ENCODE peak calls at places on chromosomes 11 and 22, in six cellular contexts. O is H1, Y is HepG2, B is SK-N-SH, Q is K562, Z is GM12878. S is an unnamed sample.

GRCh38 chr11:17076517-17077239 is 789 bp downstream of the RPS13 start:
- DNase-seq in Y (no peak), Q (no peak), O (no peak), B (no peak), Z (no peak), S (peak; percentile 40)

GRCh38 chr11:77144854-77145428 is 16.9 kb downstream of the MYO7A start:
- DNase-seq in Y (peak; percentile 77), B (no peak), O (no peak), Z (no peak), Q (no peak), S (no peak)

GRCh38 chr22:26550498-26551033 is 38.3 kb upstream of the TFIP11 start:
- DNase-seq in O (no peak), Q (no peak), Z (no peak), B (no peak), Y (peak; percentile 17), S (no peak)

GRCh38 chr11:100576044-100577021 is 110.8 kb upstream of the ARHGAP42 start:
- DNase-seq in Z (peak; percentile 9), B (peak; percentile 16), Q (peak; percentile 45), Y (peak; percentile 41), O (no peak), S (peak; percentile 8)

GRCh38 chr11:1760351-1761109 is 3.2 kb downstream of the CTSD start:
- DNase-seq in B (no peak), O (no peak), Y (no peak), Q (no peak), Z (no peak), S (no peak)

GRCh38 chr22:37326726-37327125 is 44.4 kb downstream of the CYTH4 start:
- DNase-seq in Z (no peak), Y (no peak), B (no peak), O (no peak), Q (no peak), S (no peak)

GRCh38 chr11:128587415-128587814 is at the start of gene ETS1:
- DNase-seq in Y (no peak), Z (no peak), O (no peak), B (no peak), Q (no peak), S (no peak)

GRCh38 chr11:114192841-114193389 is 103.3 kb upstream of the NNMT start:
- DNase-seq in O (no peak), Q (no peak), B (no peak), Z (no peak), Y (no peak), S (no peak)

GRCh38 chr22:41862160-41862529 is 29.2 kb downstream of the SREBF2 start:
- DNase-seq in Q (no peak), Z (peak; percentile 83), O (no peak), B (no peak), Y (peak; percentile 39), S (peak; percentile 74)

GRCh38 chr11:40338739-40339138 is 1120.7 kb downstream of the LRRC4C start:
- DNase-seq in Q (no peak), B (no peak), Y (no peak), Z (no peak), O (no peak), S (no peak)

GRCh38 chr11:33742249-33742851 is 6.1 kb upstream of the CD59 start:
- DNase-seq in B (peak; percentile 20), O (no peak), Q (no peak), Y (no peak), Z (no peak), S (no peak)

GRCh38 chr11:60750911-60751310 is 5.8 kb upstream of the MS4A15 start:
- DNase-seq in Z (no peak), B (no peak), Q (no peak), Y (no peak), O (no peak), S (no peak)

GRCh38 chr11:8639655-8640054 is 42.8 kb downstream of the TRIM66 start:
- DNase-seq in Z (no peak), O (no peak), B (peak; percentile 30), Q (no peak), Y (no peak), S (no peak)

GRCh38 chr11:8642226-8642625 is 40.2 kb downstream of the TRIM66 start:
- DNase-seq in Z (no peak), Q (no peak), B (no peak), Y (no peak), O (no peak), S (no peak)

GRCh38 chr11:8640305-8640932 is 42.0 kb downstream of the TRIM66 start:
- DNase-seq in B (no peak), Q (peak; percentile 34), O (no peak), Z (no peak), Y (no peak), S (no peak)

GRCh38 chr11:8638300-8638699 is 44.2 kb downstream of the TRIM66 start:
- DNase-seq in Q (peak; percentile 58), B (no peak), O (no peak), Y (no peak), Z (no peak), S (no peak)

DNA sequence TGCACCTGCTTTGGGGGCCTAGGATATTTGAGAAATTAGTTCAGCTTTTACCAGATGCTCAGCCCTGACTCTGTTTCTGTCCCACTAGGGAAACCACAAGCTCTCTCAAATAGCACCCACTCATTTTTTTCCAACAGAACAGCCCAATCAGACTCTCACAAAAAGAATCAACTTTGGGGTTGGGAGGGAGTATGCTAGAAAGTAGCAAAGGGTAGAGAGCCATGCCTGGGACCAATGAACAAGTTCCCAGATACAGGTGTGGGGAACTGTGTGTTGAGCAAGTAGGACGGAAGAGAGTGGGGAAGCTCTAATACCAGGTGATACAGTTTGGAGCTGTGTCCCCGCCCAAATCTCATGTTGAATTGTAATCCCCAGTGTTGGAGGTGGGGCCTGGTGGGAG is 41.1 kb downstream of the TRIM66 start:
- DNase-seq in Z (no peak), B (no peak), Y (no peak), Q (no peak), O (no peak), S (no peak)
- TF ChIP-seq GABPA in Z (no peak), B (no peak), Y (no peak), Q (no peak), O (no peak), S (no peak)

GRCh38 chr22:48531108-48531507 is 1296.6 kb downstream of the BRD1 start:
- DNase-seq in O (no peak), B (no peak), Q (no peak), Z (no peak), Y (no peak), S (no peak)

GRCh38 chr22:48534395-48534958 is 1293.2 kb downstream of the BRD1 start:
- DNase-seq in O (no peak), Q (no peak), Z (no peak), B (no peak), Y (no peak), S (no peak)

GRCh38 chr22:48530666-48531065 is 1297.0 kb downstream of the BRD1 start:
- DNase-seq in Y (no peak), Z (no peak), Q (no peak), O (no peak), B (no peak), S (no peak)

GRCh38 chr22:48532986-48533385 is 1294.7 kb downstream of the BRD1 start:
- DNase-seq in O (no peak), Y (no peak), Q (no peak), B (no peak), Z (no peak), S (no peak)

DNA sequence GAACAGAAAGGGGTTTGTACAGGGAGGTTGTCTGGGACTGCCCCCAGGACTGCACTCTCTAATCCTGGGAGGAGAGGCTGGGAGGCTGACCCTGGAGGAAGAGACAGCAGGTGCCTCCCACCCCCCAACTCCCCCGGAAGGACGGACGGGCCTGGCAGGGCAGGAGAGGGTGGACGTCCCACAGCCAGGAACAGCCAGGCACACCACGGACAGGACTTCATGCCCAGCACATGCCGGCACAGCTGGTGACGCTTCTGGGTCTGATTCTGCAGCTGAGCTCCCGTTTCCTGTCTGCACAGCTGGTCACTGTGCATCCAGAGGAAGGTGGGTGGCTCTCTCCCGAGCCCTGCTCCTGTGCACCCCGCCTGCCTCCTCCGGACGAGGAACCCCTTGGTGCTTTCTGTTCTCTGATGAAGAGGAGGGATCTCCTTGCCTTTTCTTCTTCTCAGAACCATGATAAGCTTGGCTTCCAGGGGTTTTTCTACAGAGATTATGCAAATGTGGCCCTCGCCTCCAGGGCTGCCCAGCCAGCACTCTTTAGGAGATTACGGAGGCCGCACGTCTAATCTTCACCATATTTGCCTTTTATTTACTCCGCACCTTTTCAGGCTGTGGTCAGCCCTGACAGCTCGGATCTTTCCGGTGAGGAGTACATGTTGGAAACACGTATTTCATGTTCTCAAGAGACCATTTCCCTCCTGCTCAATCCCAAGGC is 1295.8 kb downstream of the BRD1 start:
- DNase-seq in Y (no peak), Z (no peak), Q (no peak), O (no peak), B (peak; percentile 43), S (no peak)
- TF ChIP-seq GABPA in Y (no peak), Z (no peak), Q (no peak), O (no peak), B (no peak), S (no peak)

GRCh38 chr22:27581688-27582087 is 219.9 kb downstream of the MN1 start:
- DNase-seq in Z (no peak), Y (no peak), O (no peak), Q (no peak), B (no peak), S (no peak)
- TF ChIP-seq GABPA in Z (no peak), Y (no peak), O (no peak), Q (no peak), B (no peak), S (no peak)

DNA sequence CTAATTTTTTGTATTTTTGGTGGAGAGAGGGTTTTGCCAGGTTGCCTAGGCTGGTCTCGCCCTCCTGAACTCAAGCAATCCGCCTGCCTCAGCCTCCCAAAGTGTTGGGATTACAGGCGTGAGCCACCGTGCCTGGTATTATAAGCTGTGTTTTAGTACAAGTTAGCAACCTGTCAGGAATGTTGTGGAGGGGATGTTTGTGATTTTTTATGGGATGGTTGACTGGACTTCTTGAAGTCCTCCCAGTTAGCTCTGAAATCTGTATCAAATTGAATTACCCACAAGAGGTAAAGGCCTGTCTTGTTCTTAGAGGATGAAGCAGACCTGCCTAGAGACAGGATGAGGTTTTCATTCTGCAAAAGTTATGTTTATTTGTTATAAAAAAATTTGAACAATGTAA is 34.1 kb upstream of the IL18BP start:
- DNase-seq in Z (no peak), B (no peak), O (no peak), Y (no peak), Q (no peak), S (no peak)
- TF ChIP-seq GABPA in Z (no peak), B (no peak), O (no peak), Y (no peak), Q (no peak), S (no peak)

DNA sequence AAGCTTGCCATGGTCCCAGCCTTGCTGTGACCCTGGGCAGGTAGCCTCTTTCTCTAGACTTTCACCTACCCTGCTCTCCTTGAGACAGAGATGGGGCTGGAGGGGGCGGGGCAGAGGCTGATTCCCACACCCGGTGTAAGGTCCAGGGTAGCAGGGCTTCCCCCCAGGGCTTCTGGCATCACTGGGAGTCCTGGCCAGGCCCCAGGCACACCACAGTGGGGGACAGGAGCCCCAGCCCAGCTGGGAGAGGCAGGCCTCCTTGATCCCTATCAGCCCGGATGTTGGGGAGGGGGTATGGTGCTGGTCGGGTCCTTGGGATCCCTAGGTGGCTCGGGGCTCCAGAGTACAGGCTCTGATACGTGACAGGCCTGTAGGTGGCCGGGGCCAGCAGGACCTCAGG is 1.7 kb upstream of the NUDT8 start:
- DNase-seq in Y (no peak), Q (no peak), Z (no peak), O (no peak), B (no peak), S (no peak)
- TF ChIP-seq GABPA in Y (no peak), Q (no peak), Z (no peak), O (no peak), B (no peak), S (no peak)

S was measured in HL-60.